ENCODE peak calls at places on chromosomes 4 and X, in ten cellular contexts. J is amniotic epithelial cell; A is mammary epithelial cell; T is NCI-H748 treated with DMSO at 0.1 percent for 48 hours; S is ecto neural progenitor cell; X is stimulated activated CD8-positive, alpha-beta memory T cell treated with anti-CD3 and anti-CD28 coated beads, Interleukin-7, amount 100 ng/mL, for 1 hour; W is dermis microvascular lymphatic vessel endothelial cell; L is pancreas; G is stimulated activated CD4-positive, alpha-beta T cell treated with anti-CD3 and anti-CD28 coated beads, Interleukin-1b, Interleukin-23, amount 100 ng/mL, for 4 hours; R is gastrocnemius medialis. F is an unnamed sample.

GRCh38 chr4:107153228-107153627 is 117.1 kb upstream of the DKK2 start:
- DNase-seq in J (peak), W (peak), R (no peak), G (no peak), A (no peak), L (no peak), T (no peak), S (no peak), X (no peak), F (peak)

GRCh38 chrX:105190252-105190853 is 30.1 kb downstream of the TEX13A start:
- DNase-seq in X (no peak), W (peak), L (no peak), R (no peak), S (no peak), J (peak), A (peak), G (peak), T (no peak), F (peak)

GRCh38 chr4:73883306-73883705 is 14.1 kb downstream of the CXCL1 start:
- DNase-seq in G (no peak), X (no peak), R (no peak), J (peak), T (no peak), A (peak), S (no peak), W (no peak), L (no peak), F (no peak)

GRCh38 chr4:139740121-139740520 is 74.5 kb downstream of the MGST2 start:
- DNase-seq in G (no peak), J (no peak), L (no peak), W (no peak), R (peak), X (no peak), A (no peak), T (no peak), S (no peak), F (no peak)

GRCh38 chr4:8472689-8473197 is 32.2 kb downstream of the TRMT44 start:
- DNase-seq in S (no peak), A (no peak), G (no peak), T (no peak), L (no peak), X (no peak), R (no peak), W (no peak), J (peak), F (no peak)

GRCh38 chr4:36322921-36323354 is 41.5 kb downstream of the DTHD1 start:
- DNase-seq in A (no peak), X (no peak), L (no peak), S (no peak), T (no peak), W (no peak), G (peak), J (no peak), R (no peak), F (no peak)

GRCh38 chrX:18424482-18425198 is 768 bp upstream of the CDKL5 start:
- DNase-seq in W (no peak), L (peak), A (peak), X (no peak), G (no peak), J (peak), T (peak), S (peak), R (no peak), F (peak)

GRCh38 chrX:105975382-105975781 is 63.1 kb downstream of the SERPINA7 start:
- DNase-seq in T (no peak), L (no peak), A (peak), S (no peak), X (no peak), G (no peak), R (no peak), W (no peak), J (peak), F (peak)

GRCh38 chr4:115315182-115315581 is 201.8 kb upstream of the NDST4 start:
- DNase-seq in G (no peak), T (no peak), J (no peak), W (no peak), L (no peak), S (no peak), A (no peak), R (no peak), X (no peak), F (no peak)

GRCh38 chr4:145934434-145935047 is 4.1 kb downstream of the ZNF827 start:
- DNase-seq in J (no peak), G (no peak), L (no peak), W (no peak), A (no peak), X (no peak), S (no peak), R (peak), T (no peak), F (no peak)

GRCh38 chrX:94454159-94454558 is 780.2 kb downstream of the FAM133A start:
- DNase-seq in A (no peak), R (no peak), S (no peak), W (no peak), L (no peak), X (no peak), T (no peak), J (no peak), G (no peak), F (no peak)

GRCh38 chr4:144507309-144508101 is 138.5 kb upstream of the HHIP start:
- DNase-seq in L (no peak), J (peak), T (no peak), S (no peak), R (no peak), W (no peak), A (no peak), G (no peak), X (no peak), F (no peak)

F was measured in lung microvascular endothelial cell.